ENCODE peak calls at places on chromosome 5, in ten cellular contexts. Y is T follicular helper cell, R is NCI-H2081, G is activated B cell treated with CpG ODN at 0.5 μM for 24 hours, O is SHP77, W is left lung, E is GM23248, Q is ELF-1, U is GF-D8, F is KBM-7. M is an unnamed sample.

GRCh38 chr5:151899400-151899799 is 25.3 kb downstream of the GLRA1 start:
- DNase-seq in G (no peak), E (no peak), R (no peak), Q (no peak), F (no peak), W (no peak), Y (no peak), O (no peak), U (no peak), M (no peak)

GRCh38 chr5:39283231-39283818 is 64.0 kb upstream of the FYB1 start:
- DNase-seq in R (peak), G (no peak), O (peak), F (peak), Q (peak), U (peak), W (no peak), Y (peak), E (peak), M (peak)

GRCh38 chr5:59712836-59713487 is 180.6 kb downstream of the PDE4D start:
- DNase-seq in G (no peak), U (no peak), R (no peak), O (no peak), E (no peak), W (no peak), Q (peak), F (peak), Y (no peak), M (peak)

GRCh38 chr5:151231359-151231758 is 7.5 kb upstream of the CCDC69 start:
- DNase-seq in G (no peak), W (no peak), E (no peak), R (no peak), U (no peak), O (no peak), F (no peak), Q (no peak), Y (no peak), M (no peak)

GRCh38 chr5:126575644-126576043 is 19.4 kb downstream of the ALDH7A1 start:
- DNase-seq in F (no peak), E (no peak), Y (no peak), R (no peak), Q (no peak), G (no peak), U (no peak), W (no peak), O (no peak), M (no peak)

GRCh38 chr5:65654713-65655112 is 29.9 kb downstream of the SHLD3 start:
- DNase-seq in F (no peak), U (no peak), Q (no peak), G (no peak), R (no peak), W (no peak), E (no peak), Y (no peak), O (no peak), M (no peak)

GRCh38 chr5:14071433-14071832 is 71.7 kb upstream of the TRIO start:
- DNase-seq in G (no peak), R (no peak), E (no peak), F (no peak), U (no peak), W (no peak), Q (no peak), O (no peak), Y (no peak), M (no peak)

GRCh38 chr5:78008356-78008967 is 232.3 kb upstream of the TBCA start:
- DNase-seq in Q (peak), R (peak), G (no peak), U (no peak), O (peak), Y (no peak), E (peak), F (peak), W (no peak), M (peak)

GRCh38 chr5:68368686-68369359 is 153.3 kb downstream of the PIK3R1 start:
- DNase-seq in G (no peak), R (peak), Y (no peak), F (no peak), E (peak), U (no peak), O (no peak), W (no peak), Q (no peak), M (no peak)